ENCODE peak calls at places on chromosomes 5 and 9, in six cellular contexts. X is suprapubic skin, Y is MM.1S, N is thyroid gland, D is mammary epithelial cell, L is endothelial cell of umbilical vein. F is an unnamed sample.
A peak's percentile ranks its signal among the peaks of the same experiment; 100 is the strongest.

GRCh38 chr9:27487927-27488326 is 36.2 kb upstream of the IFNK start:
- DNase-seq in X (no peak), Y (no peak), N (no peak), D (no peak), L (no peak), F (no peak)

GRCh38 chr5:135010502-135011354 is 23.3 kb downstream of the PITX1 start:
- DNase-seq in X (no peak), Y (no peak), N (no peak), D (no peak), L (no peak), F (no peak)

GRCh38 chr9:33661186-33661585 is 134.2 kb upstream of the PRSS3 start:
- DNase-seq in X (no peak), Y (no peak), N (no peak), D (no peak), L (no peak), F (no peak)

GRCh38 chr9:128913048-128913900 is 7.5 kb upstream of the PHYHD1 start:
- DNase-seq in X (no peak), Y (no peak), N (no peak), D (no peak), L (no peak), F (peak; percentile 75)

GRCh38 chr9:108056083-108056804 is 566.7 kb upstream of the KLF4 start:
- DNase-seq in X (no peak), Y (no peak), N (no peak), D (peak; percentile 76), L (peak; percentile 49), F (no peak)

GRCh38 chr5:142874537-142874936 is 104.4 kb downstream of the ARHGAP26 start:
- DNase-seq in X (peak; percentile 84), Y (no peak), N (peak; percentile 77), D (peak; percentile 72), L (peak; percentile 96), F (peak; percentile 94)

GRCh38 chr5:173434270-173434669 is 106.1 kb upstream of the STC2 start:
- DNase-seq in X (no peak), Y (no peak), N (no peak), D (no peak), L (no peak), F (no peak)

GRCh38 chr5:1312993-1313833 is 18.3 kb upstream of the TERT start:
- DNase-seq in X (peak; percentile 78), Y (peak; percentile 98), N (no peak), D (peak; percentile 22), L (no peak), F (no peak)

GRCh38 chr9:86754581-86754980 is 192.7 kb downstream of the GAS1 start:
- DNase-seq in X (no peak), Y (no peak), N (no peak), D (peak; percentile 46), L (no peak), F (no peak)

GRCh38 chr9:129902735-129903134 is 67.5 kb downstream of the USP20 start:
- DNase-seq in X (no peak), Y (peak; percentile 7), N (no peak), D (no peak), L (no peak), F (no peak)

GRCh38 chr9:77486968-77487367 is 161.2 kb downstream of the GNA14 start:
- DNase-seq in X (no peak), Y (no peak), N (no peak), D (peak; percentile 63), L (no peak), F (no peak)

GRCh38 chr5:59564895-59565294 is 328.6 kb downstream of the PDE4D start:
- DNase-seq in X (no peak), Y (no peak), N (no peak), D (no peak), L (no peak), F (no peak)

GRCh38 chr5:133729800-133730199 is 117.5 kb upstream of the FSTL4 start:
- DNase-seq in X (no peak), Y (no peak), N (no peak), D (no peak), L (no peak), F (no peak)

GRCh38 chr5:44774279-44774880 is 34.4 kb upstream of the MRPS30 start:
- DNase-seq in X (no peak), Y (peak; percentile 48), N (no peak), D (peak; percentile 27), L (peak; percentile 48), F (no peak)

GRCh38 chr9:118967901-118968300 is 401.3 kb downstream of the BRINP1 start:
- DNase-seq in X (no peak), Y (no peak), N (no peak), D (no peak), L (no peak), F (no peak)

GRCh38 chr9:34993502-34994428 is 4.2 kb downstream of the DNAJB5 start:
- DNase-seq in X (peak; percentile 80), Y (no peak), N (peak; percentile 25), D (no peak), L (peak; percentile 52), F (peak; percentile 93)
- H3K4me1 ChIP-seq in X (peaks cover 69% of the 10 kb centered on the region), Y (no peaks in the 10 kb centered on the region), N (peaks cover 59% of the 10 kb centered on the region), D (peaks cover 38% of the 10 kb centered on the region), L (peaks cover 45% of the 10 kb centered on the region), F (peaks cover 36% of the 10 kb centered on the region)

DNA sequence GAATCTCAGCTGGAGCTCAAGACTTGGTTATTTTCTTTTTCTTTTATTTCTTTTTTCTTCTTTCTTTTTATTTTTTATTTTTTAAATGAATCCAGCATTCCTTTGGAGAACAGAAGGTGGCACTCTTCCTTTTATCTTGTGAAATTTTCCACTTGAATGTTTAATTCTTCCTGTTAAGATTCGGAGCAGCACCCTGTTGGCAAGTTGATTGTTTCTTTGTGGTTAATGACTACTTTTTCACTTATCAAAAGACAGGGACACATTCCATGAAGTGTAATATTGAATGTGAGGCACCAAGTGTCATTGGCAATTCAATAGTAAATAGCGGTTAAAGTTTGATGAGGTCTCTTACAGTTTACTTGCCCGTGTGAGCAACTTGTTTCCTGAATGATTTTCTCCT is 240.5 kb upstream of the CHD1 start:
- DNase-seq in X (no peak), Y (no peak), N (no peak), D (no peak), L (peak; percentile 70), F (no peak)
- H3K4me3 ChIP-seq in X (no peak overlapping the region), Y (no peak overlapping the region), N (no peak overlapping the region), D (no peak overlapping the region), L (no peak overlapping the region), F (no peak overlapping the region)

GRCh38 chr5:113162208-113162607 is 185.6 kb downstream of the DCP2 start:
- DNase-seq in X (no peak), Y (no peak), N (no peak), D (no peak), L (no peak), F (no peak)
- H3K4me1 ChIP-seq in X (peaks cover 54% of the 10 kb centered on the region), Y (peaks cover 18% of the 10 kb centered on the region), N (no peaks in the 10 kb centered on the region), D (peaks cover 59% of the 10 kb centered on the region), L (peaks cover 26% of the 10 kb centered on the region), F (peaks cover 17% of the 10 kb centered on the region)

GRCh38 chr5:132714456-132715307 is 22.7 kb downstream of the KIF3A start:
- DNase-seq in X (no peak), Y (peak; percentile 27), N (no peak), D (peak; percentile 1), L (peak; percentile 28), F (no peak)
- H3K4me3 ChIP-seq in X (no peak overlapping the region), Y (no peak overlapping the region), N (no peak overlapping the region), D (no peak overlapping the region), L (no peak overlapping the region), F (no peak overlapping the region)

DNA sequence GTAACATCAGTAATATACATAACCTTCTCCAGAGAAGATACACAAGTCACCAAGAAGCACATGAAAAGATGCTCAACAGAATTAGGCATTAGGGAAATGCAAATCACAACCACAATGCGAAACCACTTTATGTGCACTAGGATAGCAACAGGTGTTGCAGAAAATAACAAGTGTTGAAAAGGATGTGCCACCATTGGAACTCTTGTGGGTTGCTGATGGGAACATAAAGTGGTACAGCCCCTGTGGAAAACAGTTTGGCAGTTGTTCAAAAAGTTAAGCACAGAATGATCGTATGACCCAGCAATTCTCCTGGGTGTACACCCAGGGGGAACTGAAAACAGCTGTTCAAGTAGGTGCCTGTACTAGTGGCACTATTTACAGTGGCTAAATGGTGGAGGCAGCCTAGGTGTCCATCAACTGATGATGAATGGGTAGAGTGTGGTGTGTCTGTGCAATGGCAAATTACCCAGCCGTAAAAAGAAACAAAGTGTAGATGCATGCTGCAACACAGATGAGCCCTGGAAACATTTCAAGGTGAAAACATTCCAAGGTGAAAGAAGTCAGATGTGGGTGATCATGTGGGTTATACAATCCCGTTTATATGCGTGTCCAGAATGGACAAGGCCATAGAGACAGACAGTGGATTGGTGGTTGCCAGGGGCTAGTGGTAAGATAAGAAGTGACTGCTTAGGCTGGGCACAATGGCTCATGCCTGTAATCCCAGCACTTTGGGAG is 27.2 kb downstream of the CCDC69 start:
- DNase-seq in X (peak; percentile 20), Y (peak; percentile 81), N (no peak), D (no peak), L (no peak), F (no peak)
- H3K4me1 ChIP-seq in X (no peaks in the 10 kb centered on the region), Y (peaks cover 29% of the 10 kb centered on the region), N (no peaks in the 10 kb centered on the region), D (no peaks in the 10 kb centered on the region), L (no peaks in the 10 kb centered on the region), F (peaks cover 2% of the 10 kb centered on the region)

GRCh38 chr5:39519566-39520231 is 94.9 kb upstream of the DAB2 start:
- DNase-seq in X (no peak), Y (peak; percentile 14), N (no peak), D (no peak), L (peak; percentile 60), F (no peak)
- H3K4me3 ChIP-seq in X (no peak overlapping the region), Y (no peak overlapping the region), N (no peak overlapping the region), D (no peak overlapping the region), L (no peak overlapping the region), F (no peak overlapping the region)

GRCh38 chr5:14256026-14256690 is 113.0 kb downstream of the TRIO start:
- DNase-seq in X (no peak), Y (no peak), N (no peak), D (no peak), L (no peak), F (no peak)
- H3K4me1 ChIP-seq in X (peaks cover 26% of the 10 kb centered on the region), Y (no peaks in the 10 kb centered on the region), N (no peaks in the 10 kb centered on the region), D (no peaks in the 10 kb centered on the region), L (peaks cover 40% of the 10 kb centered on the region), F (peaks cover 11% of the 10 kb centered on the region)

GRCh38 chr5:127011961-127012644 is 18.3 kb downstream of the MARCHF3 start:
- DNase-seq in X (no peak), Y (peak; percentile 15), N (no peak), D (no peak), L (peak; percentile 43), F (no peak)

GRCh38 chr5:127012933-127013332 is 17.4 kb downstream of the MARCHF3 start:
- DNase-seq in X (no peak), Y (no peak), N (no peak), D (peak; percentile 45), L (peak; percentile 82), F (no peak)

GRCh38 chr5:127014573-127014972 is 15.8 kb downstream of the MARCHF3 start:
- DNase-seq in X (no peak), Y (no peak), N (no peak), D (no peak), L (no peak), F (no peak)

GRCh38 chr5:127011151-127011550 is 19.2 kb downstream of the MARCHF3 start:
- DNase-seq in X (no peak), Y (no peak), N (peak; percentile 46), D (peak; percentile 84), L (no peak), F (no peak)

DNA sequence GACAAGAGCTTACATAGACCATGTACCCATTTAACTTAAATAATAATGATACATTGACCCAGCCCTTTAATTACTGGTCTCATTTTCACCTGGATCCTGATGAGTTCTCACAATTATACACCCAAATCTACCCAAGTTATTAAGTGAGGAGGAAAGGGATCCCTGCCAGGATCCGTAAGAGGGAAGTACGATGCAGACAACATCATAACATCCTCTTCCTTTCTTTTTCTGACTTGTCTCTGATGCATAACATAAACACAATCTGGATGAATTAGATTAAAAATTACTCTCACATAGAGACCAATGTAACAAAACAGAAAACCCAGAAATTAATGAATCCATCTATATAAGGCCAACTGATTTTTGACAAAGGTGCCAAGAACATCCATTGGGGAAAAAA is 17.0 kb downstream of the MARCHF3 start:
- DNase-seq in X (no peak), Y (no peak), N (no peak), D (no peak), L (no peak), F (no peak)
- H3K4me3 ChIP-seq in X (no peak overlapping the region), Y (no peak overlapping the region), N (no peak overlapping the region), D (no peak overlapping the region), L (no peak overlapping the region), F (no peak overlapping the region)

F was measured in right cardiac atrium.